ENCODE peak calls at places on chromosome 9, in eight cellular contexts. M is K562, S is Peyer's patch, U is IMR-90, A is gastrocnemius medialis, E is transverse colon, D is spleen, J is sigmoid colon. T is an unnamed sample.

GRCh38 chr9:2116073-2116472 is 100.9 kb downstream of the SMARCA2 start:
- DNase-seq in E (no peak), U (no peak), M (peak; percentile 7), S (no peak), D (no peak), A (no peak), J (no peak), T (no peak)

GRCh38 chr9:137757139-137757538 is 120.4 kb upstream of the CACNA1B start:
- DNase-seq in J (no peak), D (no peak), E (no peak), M (no peak), U (no peak), S (no peak), A (peak; percentile 74), T (peak; percentile 85)

GRCh38 chr9:107481035-107481434 is 8.5 kb downstream of the KLF4 start:
- DNase-seq in M (no peak), S (no peak), A (no peak), E (no peak), D (no peak), J (no peak), U (no peak), T (no peak)

GRCh38 chr9:102185962-102186361 is 447.5 kb upstream of the GRIN3A start:
- DNase-seq in J (no peak), U (no peak), M (no peak), S (no peak), E (no peak), A (no peak), D (no peak), T (no peak)

GRCh38 chr9:108290839-108291585 is 564.8 kb downstream of the ACTL7B start:
- DNase-seq in D (no peak), J (no peak), E (no peak), A (no peak), S (no peak), U (no peak), M (no peak), T (no peak)

GRCh38 chr9:98495530-98495929 is 213.2 kb downstream of the GABBR2 start:
- DNase-seq in D (no peak), U (no peak), J (no peak), S (no peak), A (no peak), M (no peak), E (no peak), T (no peak)

GRCh38 chr9:98658965-98659364 is 49.8 kb downstream of the GABBR2 start:
- DNase-seq in J (no peak), U (peak; percentile 87), M (no peak), E (no peak), S (no peak), A (no peak), D (no peak), T (no peak)

GRCh38 chr9:87570000-87570834 is 72.5 kb downstream of the DAPK1 start:
- DNase-seq in U (no peak), D (no peak), E (no peak), M (no peak), S (no peak), A (no peak), J (no peak), T (no peak)

GRCh38 chr9:15696979-15697378 is 144.1 kb downstream of the CCDC171 start:
- DNase-seq in E (no peak), S (no peak), D (no peak), A (no peak), U (peak; percentile 36), J (no peak), M (no peak), T (no peak)

GRCh38 chr9:9469271-9469670 is 1143.5 kb downstream of the PTPRD start:
- DNase-seq in M (no peak), D (no peak), S (no peak), E (no peak), A (no peak), U (no peak), J (no peak), T (no peak)

GRCh38 chr9:35606138-35606504 is 1.1 kb downstream of the TESK1 start:
- DNase-seq in U (no peak), D (no peak), E (no peak), A (no peak), S (no peak), J (peak; percentile 65), M (peak; percentile 17), T (no peak)

GRCh38 chr9:9142001-9142400 is 1342.4 kb upstream of the DMAC1 start:
- DNase-seq in M (no peak), U (no peak), S (no peak), E (no peak), A (no peak), J (no peak), D (no peak), T (no peak)

GRCh38 chr9:31573561-31573960 is 810.9 kb upstream of the ACO1 start:
- DNase-seq in E (no peak), S (no peak), A (no peak), J (no peak), D (no peak), M (no peak), U (no peak), T (no peak)

GRCh38 chr9:92970467-92970923 is 23.2 kb downstream of the FGD3 start:
- DNase-seq in S (no peak), M (no peak), D (no peak), E (no peak), U (peak; percentile 4), A (no peak), J (no peak), T (no peak)

GRCh38 chr9:91199739-91200497 is 161.8 kb downstream of the AUH start:
- DNase-seq in U (no peak), A (peak; percentile 47), S (no peak), J (no peak), E (no peak), M (no peak), D (no peak), T (no peak)

GRCh38 chr9:27496134-27496504 is 28.0 kb upstream of the IFNK start:
- DNase-seq in D (no peak), J (no peak), A (no peak), U (no peak), M (no peak), E (no peak), S (no peak), T (no peak)

GRCh38 chr9:99973455-99973854 is 67.0 kb downstream of the STX17 start:
- DNase-seq in E (no peak), U (no peak), S (no peak), M (no peak), J (no peak), A (no peak), D (no peak), T (no peak)

GRCh38 chr9:114905160-114905940 is 25.0 kb downstream of the TNFSF8 start:
- DNase-seq in M (no peak), U (no peak), E (no peak), J (no peak), D (no peak), A (no peak), S (no peak), T (no peak)
- H3K4me1 ChIP-seq in M (no peaks in the 10 kb centered on the region), U (peaks cover 31% of the 10 kb centered on the region), E (no peaks in the 10 kb centered on the region), J (no peaks in the 10 kb centered on the region), D (peaks cover 24% of the 10 kb centered on the region), A (no peaks in the 10 kb centered on the region), S (peaks cover 10% of the 10 kb centered on the region), T (peaks cover 6% of the 10 kb centered on the region)

GRCh38 chr9:135480942-135481315 is 1.3 kb downstream of the PPP1R26 start:
- DNase-seq in A (no peak), S (no peak), D (no peak), J (no peak), M (no peak), U (no peak), E (no peak), T (no peak)

GRCh38 chr9:135478858-135479468 is 619 bp upstream of the PPP1R26 start:
- DNase-seq in U (no peak), S (peak; percentile 18), J (peak; percentile 73), E (peak; percentile 75), D (peak; percentile 76), M (peak; percentile 50), A (no peak), T (peak; percentile 40)

GRCh38 chr9:135478191-135478590 is 1.4 kb upstream of the PPP1R26 start:
- DNase-seq in E (no peak), U (no peak), A (no peak), S (no peak), J (no peak), M (no peak), D (no peak), T (no peak)

GRCh38 chr9:135480071-135480941 is 724 bp downstream of the PPP1R26 start:
- DNase-seq in D (peak; percentile 74), S (no peak), A (no peak), E (peak; percentile 61), M (peak; percentile 57), J (no peak), U (peak; percentile 20), T (no peak)

DNA sequence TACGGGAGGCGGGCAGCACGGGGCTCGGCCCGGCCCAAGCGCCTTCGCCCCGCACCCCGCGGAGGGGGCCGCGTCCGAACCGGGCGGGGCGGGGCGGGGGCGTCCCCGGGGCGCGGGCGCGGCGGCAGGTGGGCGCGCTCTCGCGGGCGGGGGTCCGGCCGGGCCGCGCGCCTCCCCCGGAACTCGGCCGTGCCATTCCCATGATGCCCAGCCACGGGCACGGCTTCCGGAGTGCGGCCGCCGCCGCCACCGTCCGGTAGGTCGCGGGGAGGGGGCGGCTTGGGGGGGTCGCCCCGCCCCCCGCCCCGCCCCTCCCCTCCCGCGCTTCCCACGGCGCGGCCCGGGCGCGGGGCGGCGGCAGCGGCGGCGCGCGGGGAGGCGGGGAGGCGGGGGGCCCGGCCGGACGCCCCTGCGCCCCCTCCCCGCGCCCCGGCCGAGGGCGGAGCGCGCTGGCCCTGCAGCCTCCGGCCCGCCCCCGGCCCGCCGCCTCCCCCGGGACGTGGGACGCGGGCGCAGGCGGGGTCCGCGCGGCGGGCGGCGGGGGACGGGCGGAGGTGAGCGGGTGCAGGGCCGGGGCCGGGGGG is at the start of gene PPP1R26:
- DNase-seq in M (peak; percentile 83), D (no peak), U (no peak), S (no peak), J (no peak), A (no peak), E (peak; percentile 42), T (no peak)
- TF ChIP-seq POLR2A in M (no peak), D (no peak), U (no peak), S (no peak), J (no peak), A (no peak), E (no peak), T (no peak)

DNA sequence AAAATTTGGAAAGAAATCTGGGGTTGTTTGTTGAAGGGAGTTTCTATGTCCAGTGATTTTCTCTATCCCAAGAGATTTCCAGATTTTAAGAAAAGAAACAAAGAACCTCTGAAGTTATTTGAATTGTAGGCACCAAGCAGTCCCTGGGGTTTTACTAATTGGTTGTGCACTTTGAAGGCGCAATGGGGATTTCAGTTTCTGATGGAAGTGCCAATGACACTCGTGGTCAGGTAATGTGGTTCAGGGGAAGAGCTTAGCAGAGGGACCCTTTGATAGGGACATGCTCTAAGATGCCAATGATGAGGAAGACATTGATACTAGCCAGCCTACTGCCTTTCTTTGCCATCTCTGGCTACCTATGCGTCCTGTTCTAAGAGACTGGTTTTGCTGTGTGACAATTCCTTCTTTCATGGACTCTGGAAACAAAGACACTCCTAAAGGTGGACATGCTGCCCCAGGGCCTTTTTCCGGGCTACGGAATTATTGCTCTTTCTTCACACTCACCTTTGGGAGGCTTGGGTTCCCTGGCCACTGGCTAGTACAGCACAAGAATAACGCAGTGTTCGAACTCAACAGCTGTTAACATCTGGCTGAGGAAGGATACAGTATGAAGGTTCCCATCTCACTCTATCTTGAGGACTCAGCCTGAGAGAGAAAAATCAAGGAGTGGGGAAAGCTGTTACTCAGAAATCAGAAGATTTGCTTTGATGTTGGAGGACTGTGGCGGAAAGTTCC is 6.9 kb upstream of the TRAF1 start:
- DNase-seq in D (no peak), E (no peak), M (no peak), J (no peak), A (no peak), S (no peak), U (no peak), T (no peak)
- H3K4me1 ChIP-seq in D (peaks cover 78% of the 10 kb centered on the region), E (peaks cover 30% of the 10 kb centered on the region), M (peaks cover 40% of the 10 kb centered on the region), J (peaks cover 33% of the 10 kb centered on the region), A (peaks cover 28% of the 10 kb centered on the region), S (peaks cover 54% of the 10 kb centered on the region), U (peaks cover 40% of the 10 kb centered on the region), T (peaks cover 21% of the 10 kb centered on the region)

GRCh38 chr9:118689280-118689679 is 680.0 kb downstream of the BRINP1 start:
- DNase-seq in A (no peak), J (no peak), D (no peak), S (no peak), E (no peak), M (no peak), U (no peak), T (no peak)
- TF ChIP-seq POLR2A in A (no peak), J (no peak), D (no peak), S (no peak), E (no peak), M (no peak), U (no peak), T (no peak)